ENCODE peak calls at places on chromosomes 13 and 19, in four cellular contexts. M is activated CD4-positive, CD25-positive, alpha-beta regulatory T cell treated with anti-CD3 and anti-CD28 coated beads, Interleukin-2, amount 50 U/mL, for 16 hours; E is GM23248; A is GM20000. V is an unnamed sample.
A peak's percentile ranks its signal among the peaks of the same experiment; 100 is the strongest.

GRCh38 chr19:16297575-16298178 is 26.9 kb upstream of the KLF2 start:
- DNase-seq in E (no peak), M (no peak), A (no peak), V (no peak)

GRCh38 chr19:16258440-16258903 is 60.8 kb downstream of the AP1M1 start:
- DNase-seq in A (no peak), E (no peak), M (no peak), V (no peak)

GRCh38 chr13:48976677-48977625 is 1.2 kb downstream of the FNDC3A start:
- DNase-seq in A (no peak), M (no peak), E (peak; percentile 40), V (peak; percentile 50)

GRCh38 chr13:69306766-69307165 is 800.9 kb upstream of the ATXN8OS start:
- DNase-seq in M (no peak), A (no peak), E (no peak), V (no peak)

GRCh38 chr13:27171244-27171829 is at the start of gene USP12:
- DNase-seq in E (no peak), M (no peak), A (peak; percentile 65), V (peak; percentile 78)

GRCh38 chr13:46008631-46009030 is 43.9 kb downstream of the ZC3H13 start:
- DNase-seq in A (no peak), E (no peak), M (no peak), V (no peak)

GRCh38 chr19:48530044-48530720 is 18.5 kb upstream of the LMTK3 start:
- DNase-seq in A (no peak), E (peak; percentile 55), M (no peak), V (peak; percentile 15)

GRCh38 chr13:98447881-98448641 is 128.8 kb downstream of the STK24 start:
- DNase-seq in E (peak; percentile 80), A (no peak), M (no peak), V (no peak)

GRCh38 chr13:68078457-68078856 is 848.3 kb upstream of the PCDH9 start:
- DNase-seq in E (no peak), M (no peak), A (no peak), V (no peak)

GRCh38 chr13:44437356-44438233 is 64.0 kb downstream of the SERP2 start:
- DNase-seq in E (peak; percentile 64), A (peak; percentile 59), M (no peak), V (peak; percentile 85)

V was measured in adipocyte.